ENCODE peak calls at places on chromosome 2, in ten cellular contexts. One of them, this sample, is unnamed.

GRCh38 chr2:216242365-216242764 is 129.9 kb downstream of the MARCHF4 start:
- DNase-seq in GM23338: peak
- DNase-seq in putamen: no peak
- DNase-seq in fibroblast of the conjunctiva: no peak
- DNase-seq in progenitor cell of endocrine pancreas: no peak
- DNase-seq in NCI-H1436: peak
- DNase-seq in astrocyte of the hippocampus: no peak
- DNase-seq in NAMALWA: no peak
- DNase-seq in iPS-NIHi11: peak
- DNase-seq in renal cortical epithelial cell: no peak
- DNase-seq in this sample: no peak

GRCh38 chr2:197208841-197209240 is 101.7 kb downstream of the ANKRD44 start:
- DNase-seq in GM23338: no peak
- DNase-seq in putamen: no peak
- DNase-seq in fibroblast of the conjunctiva: no peak
- DNase-seq in progenitor cell of endocrine pancreas: no peak
- DNase-seq in NCI-H1436: no peak
- DNase-seq in astrocyte of the hippocampus: peak
- DNase-seq in NAMALWA: no peak
- DNase-seq in iPS-NIHi11: no peak
- DNase-seq in renal cortical epithelial cell: peak
- DNase-seq in this sample: no peak

GRCh38 chr2:15543058-15543457 is 18.1 kb downstream of the NBAS start:
- DNase-seq in GM23338: no peak
- DNase-seq in putamen: no peak
- DNase-seq in fibroblast of the conjunctiva: no peak
- DNase-seq in progenitor cell of endocrine pancreas: no peak
- DNase-seq in NCI-H1436: no peak
- DNase-seq in astrocyte of the hippocampus: no peak
- DNase-seq in NAMALWA: no peak
- DNase-seq in iPS-NIHi11: no peak
- DNase-seq in renal cortical epithelial cell: no peak
- DNase-seq in this sample: no peak

GRCh38 chr2:28021898-28022297 is 131.4 kb downstream of the BABAM2 start:
- DNase-seq in GM23338: no peak
- DNase-seq in putamen: no peak
- DNase-seq in fibroblast of the conjunctiva: no peak
- DNase-seq in progenitor cell of endocrine pancreas: no peak
- DNase-seq in NCI-H1436: no peak
- DNase-seq in astrocyte of the hippocampus: no peak
- DNase-seq in NAMALWA: no peak
- DNase-seq in iPS-NIHi11: no peak
- DNase-seq in renal cortical epithelial cell: no peak
- DNase-seq in this sample: no peak

GRCh38 chr2:128441341-128442052 is 122.8 kb upstream of the HS6ST1 start:
- DNase-seq in GM23338: no peak
- DNase-seq in putamen: no peak
- DNase-seq in fibroblast of the conjunctiva: no peak
- DNase-seq in progenitor cell of endocrine pancreas: peak
- DNase-seq in NCI-H1436: no peak
- DNase-seq in astrocyte of the hippocampus: peak
- DNase-seq in NAMALWA: no peak
- DNase-seq in iPS-NIHi11: no peak
- DNase-seq in renal cortical epithelial cell: no peak
- DNase-seq in this sample: no peak

GRCh38 chr2:110755494-110756078 is 23.2 kb downstream of the ACOXL start:
- DNase-seq in GM23338: no peak
- DNase-seq in putamen: no peak
- DNase-seq in fibroblast of the conjunctiva: no peak
- DNase-seq in progenitor cell of endocrine pancreas: no peak
- DNase-seq in NCI-H1436: no peak
- DNase-seq in astrocyte of the hippocampus: no peak
- DNase-seq in NAMALWA: peak
- DNase-seq in iPS-NIHi11: no peak
- DNase-seq in renal cortical epithelial cell: peak
- DNase-seq in this sample: no peak

GRCh38 chr2:20343128-20343527 is 7.5 kb downstream of the PUM2 start:
- DNase-seq in GM23338: no peak
- DNase-seq in putamen: no peak
- DNase-seq in fibroblast of the conjunctiva: no peak
- DNase-seq in progenitor cell of endocrine pancreas: no peak
- DNase-seq in NCI-H1436: no peak
- DNase-seq in astrocyte of the hippocampus: no peak
- DNase-seq in NAMALWA: no peak
- DNase-seq in iPS-NIHi11: no peak
- DNase-seq in renal cortical epithelial cell: peak
- DNase-seq in this sample: no peak

GRCh38 chr2:199019898-199020507 is 437.7 kb downstream of the SATB2 start:
- DNase-seq in GM23338: peak
- DNase-seq in putamen: no peak
- DNase-seq in fibroblast of the conjunctiva: peak
- DNase-seq in progenitor cell of endocrine pancreas: no peak
- DNase-seq in NCI-H1436: peak
- DNase-seq in astrocyte of the hippocampus: peak
- DNase-seq in NAMALWA: peak
- DNase-seq in iPS-NIHi11: peak
- DNase-seq in renal cortical epithelial cell: peak
- DNase-seq in this sample: peak

GRCh38 chr2:3692375-3692774 is 11.0 kb upstream of the DCDC2C start:
- DNase-seq in GM23338: peak
- DNase-seq in putamen: no peak
- DNase-seq in fibroblast of the conjunctiva: no peak
- DNase-seq in progenitor cell of endocrine pancreas: no peak
- DNase-seq in NCI-H1436: peak
- DNase-seq in astrocyte of the hippocampus: peak
- DNase-seq in NAMALWA: peak
- DNase-seq in iPS-NIHi11: peak
- DNase-seq in renal cortical epithelial cell: peak
- DNase-seq in this sample: peak